ENCODE peak calls at places on chromosomes 7 and 10, in six cellular contexts. X, Y, H, T, A and E are unnamed samples.

GRCh38 chr10:119281581-119282071 is 74.3 kb downstream of the GRK5 start:
- DNase-seq in X (no peak), Y (peak), H (peak), T (peak), A (no peak), E (no peak)

GRCh38 chr7:42987648-42988214 is 55.6 kb downstream of the MRPL32 start:
- DNase-seq in X (no peak), Y (no peak), H (no peak), T (no peak), A (no peak), E (no peak)

GRCh38 chr10:91883549-91884542 is 25.4 kb downstream of the FGFBP3 start:
- DNase-seq in X (peak), Y (peak), H (peak), T (peak), A (no peak), E (no peak)

GRCh38 chr7:54778696-54779285 is 19.8 kb upstream of the SEC61G start:
- DNase-seq in X (peak), Y (no peak), H (peak), T (no peak), A (no peak), E (no peak)

GRCh38 chr7:128904381-128905197 is 5.9 kb downstream of the KCP start:
- DNase-seq in X (peak), Y (peak), H (peak), T (peak), A (no peak), E (peak)

GRCh38 chr7:118467381-118467780 is 242.9 kb downstream of the ANKRD7 start:
- DNase-seq in X (no peak), Y (no peak), H (no peak), T (no peak), A (no peak), E (no peak)

GRCh38 chr7:153942036-153942435 is 110.2 kb upstream of the DPP6 start:
- DNase-seq in X (no peak), Y (no peak), H (no peak), T (no peak), A (no peak), E (no peak)

GRCh38 chr7:71904486-71904885 is 507.7 kb downstream of the CALN1 start:
- DNase-seq in X (no peak), Y (no peak), H (no peak), T (no peak), A (no peak), E (no peak)

GRCh38 chr10:14366760-14367159 is 36.0 kb upstream of the FRMD4A start:
- DNase-seq in X (no peak), Y (no peak), H (no peak), T (no peak), A (no peak), E (no peak)

GRCh38 chr7:6167004-6167551 is 105.3 kb downstream of the CYTH3 start:
- DNase-seq in X (no peak), Y (no peak), H (no peak), T (no peak), A (no peak), E (no peak)